ENCODE peak calls at places on chromosomes 3 and 15, in five cellular contexts. T is ascending aorta; D is effector memory CD4-positive, alpha-beta T cell; I is left lung; X is tibial artery. Z is an unnamed sample.

GRCh38 chr3:123660900-123661299 is 76.0 kb upstream of the HACD2 start:
- DNase-seq in T (peak; percentile 90), D (no peak), I (peak; percentile 91), X (peak; percentile 99), Z (no peak)

GRCh38 chr15:51672100-51672731 is 9.1 kb upstream of the SCG3 start:
- DNase-seq in T (no peak), D (no peak), I (no peak), X (peak; percentile 68), Z (no peak)

GRCh38 chr3:39291903-39292329 is 12.1 kb upstream of the CX3CR1 start:
- DNase-seq in T (no peak), D (peak; percentile 46), I (peak; percentile 57), X (peak; percentile 79), Z (peak; percentile 59)

GRCh38 chr15:35308802-35309201 is 223.7 kb upstream of the NANOGP8 start:
- DNase-seq in T (no peak), D (no peak), I (no peak), X (no peak), Z (no peak)

GRCh38 chr3:30581982-30582381 is 24.4 kb upstream of the TGFBR2 start:
- DNase-seq in T (no peak), D (no peak), I (no peak), X (no peak), Z (no peak)

GRCh38 chr3:177781686-177782161 is 584.4 kb upstream of the TBL1XR1 start:
- DNase-seq in T (no peak), D (no peak), I (no peak), X (peak; percentile 91), Z (no peak)

GRCh38 chr3:36546196-36546595 is 165.9 kb downstream of the STAC start:
- DNase-seq in T (no peak), D (no peak), I (no peak), X (no peak), Z (no peak)

GRCh38 chr3:69744507-69744906 is 5.2 kb downstream of the MITF start:
- DNase-seq in T (no peak), D (no peak), I (no peak), X (no peak), Z (no peak)

GRCh38 chr3:178840586-178840985 is 231.0 kb downstream of the ZMAT3 start:
- DNase-seq in T (no peak), D (no peak), I (no peak), X (no peak), Z (no peak)

GRCh38 chr3:158683216-158683975 is 10.9 kb upstream of the LXN start:
- DNase-seq in T (no peak), D (no peak), I (no peak), X (no peak), Z (no peak)

GRCh38 chr3:152443212-152444023 is 174.7 kb downstream of the MBNL1 start:
- DNase-seq in T (no peak), D (no peak), I (no peak), X (no peak), Z (no peak)

GRCh38 chr3:183428140-183429023 is at the start of gene MCF2L2:
- DNase-seq in T (no peak), D (peak; percentile 59), I (peak; percentile 58), X (peak; percentile 69), Z (peak; percentile 56)

GRCh38 chr3:120214161-120214560 is 70.9 kb downstream of the GPR156 start:
- DNase-seq in T (no peak), D (no peak), I (no peak), X (no peak), Z (no peak)

GRCh38 chr15:51380999-51381806 is 39.7 kb downstream of the GLDN start:
- DNase-seq in T (no peak), D (no peak), I (peak; percentile 52), X (peak; percentile 80), Z (no peak)

GRCh38 chr15:91982401-91982800 is 128.9 kb downstream of the SLCO3A1 start:
- DNase-seq in T (no peak), D (no peak), I (no peak), X (no peak), Z (no peak)

GRCh38 chr15:90058308-90058707 is 44.0 kb downstream of the IDH2 start:
- DNase-seq in T (no peak), D (no peak), I (no peak), X (no peak), Z (no peak)

GRCh38 chr15:76991741-76992645 is 2.9 kb upstream of the PSTPIP1 start:
- DNase-seq in T (no peak), D (no peak), I (peak; percentile 50), X (peak; percentile 64), Z (no peak)

GRCh38 chr3:28916713-28917499 is 364.0 kb upstream of the RBMS3 start:
- DNase-seq in T (no peak), D (no peak), I (peak; percentile 36), X (peak; percentile 83), Z (peak; percentile 23)

DNA sequence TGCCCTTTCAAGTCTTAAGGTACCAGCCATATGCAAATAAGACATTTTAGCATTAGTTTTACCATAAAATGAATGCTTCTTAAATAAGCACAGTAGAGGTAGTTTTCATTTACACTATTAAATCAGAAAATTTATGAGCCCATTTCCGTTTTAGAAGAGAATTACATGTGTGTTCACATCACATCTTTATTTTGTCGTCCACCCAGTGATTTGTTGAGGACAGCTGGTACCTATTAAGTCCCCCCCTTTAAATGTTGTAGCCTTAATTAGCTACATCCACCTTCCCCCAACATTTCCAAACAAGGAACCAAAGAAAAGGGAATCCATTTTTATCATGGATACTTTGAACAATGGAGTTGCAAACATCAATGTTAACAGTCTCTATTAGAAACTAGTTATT is 6.8 kb downstream of the IL17RD start:
- DNase-seq in T (no peak), D (no peak), I (no peak), X (no peak), Z (no peak)
- H3K27me3 ChIP-seq in T (no peaks in the 10 kb centered on the region), D (no peaks in the 10 kb centered on the region), I (peaks cover 69% of the 10 kb centered on the region), X (no peaks in the 10 kb centered on the region), Z (no peaks in the 10 kb centered on the region)

GRCh38 chr3:124833710-124834332 is 53.3 kb downstream of the ITGB5 start:
- DNase-seq in T (no peak), D (no peak), I (no peak), X (no peak), Z (no peak)
- H3K4me1 ChIP-seq in T (peaks cover 91% of the 10 kb centered on the region), D (no peaks in the 10 kb centered on the region), I (peaks cover 12% of the 10 kb centered on the region), X (peaks cover 98% of the 10 kb centered on the region), Z (peaks cover 9% of the 10 kb centered on the region)

GRCh38 chr3:13013994-13014754 is 59.1 kb downstream of the IQSEC1 start:
- DNase-seq in T (no peak), D (peak; percentile 34), I (peak; percentile 48), X (peak; percentile 37), Z (peak; percentile 42)
- H3K4me3 ChIP-seq in T (peak overlapping the region; percentile 37), D (peak overlapping the region; percentile 62), I (no peak overlapping the region), X (no peak overlapping the region), Z (peak overlapping the region; percentile 83)

DNA sequence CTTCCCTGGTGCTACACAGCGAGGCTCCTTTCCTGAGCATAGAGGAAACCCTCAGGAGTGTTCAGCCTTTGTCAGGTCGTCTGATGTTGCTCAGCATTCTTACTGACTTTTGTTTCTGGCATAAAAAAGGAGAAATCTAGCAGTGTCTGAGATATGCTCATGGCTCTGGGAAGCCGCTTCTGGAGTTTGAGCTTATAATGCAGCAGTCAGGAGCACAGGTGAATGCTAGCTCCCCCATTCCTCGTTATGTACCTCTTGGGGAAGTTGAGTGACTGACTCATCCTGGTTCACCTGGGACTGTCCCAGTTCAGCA is 49.2 kb upstream of the MYZAP start:
- DNase-seq in T (no peak), D (no peak), I (no peak), X (no peak), Z (no peak)
- H3K27me3 ChIP-seq in T (no peaks in the 10 kb centered on the region), D (no peaks in the 10 kb centered on the region), I (no peaks in the 10 kb centered on the region), X (no peaks in the 10 kb centered on the region), Z (no peaks in the 10 kb centered on the region)

DNA sequence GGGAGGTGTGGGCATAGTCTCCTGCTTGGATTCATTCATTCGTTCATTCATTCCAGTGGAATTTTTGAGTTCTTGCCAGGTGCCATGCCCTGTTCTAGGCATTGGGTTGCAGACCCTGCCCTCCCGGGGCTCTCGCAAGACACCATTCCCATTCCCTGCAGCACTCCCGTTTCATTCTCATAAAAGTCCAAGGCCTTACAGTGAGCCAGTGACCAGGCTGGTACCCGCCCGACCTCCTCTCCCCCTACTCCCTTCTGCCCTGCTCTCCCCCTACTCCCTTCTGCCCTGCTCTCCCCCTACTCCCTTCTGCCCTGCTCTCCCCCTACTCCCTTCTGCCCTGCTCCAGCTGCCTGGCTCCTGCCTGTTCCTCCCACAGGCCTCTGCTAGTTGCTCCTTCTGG is 41.9 kb downstream of the AMOTL2 start:
- DNase-seq in T (no peak), D (no peak), I (peak; percentile 20), X (peak; percentile 57), Z (no peak)
- H3K4me1 ChIP-seq in T (peaks cover 81% of the 10 kb centered on the region), D (no peaks in the 10 kb centered on the region), I (peaks cover 42% of the 10 kb centered on the region), X (peaks cover 97% of the 10 kb centered on the region), Z (no peaks in the 10 kb centered on the region)

GRCh38 chr15:40796508-40796907 is 10.4 kb upstream of the ZFYVE19 start:
- DNase-seq in T (no peak), D (no peak), I (peak; percentile 0), X (no peak), Z (no peak)
- H3K4me3 ChIP-seq in T (no peak overlapping the region), D (no peak overlapping the region), I (no peak overlapping the region), X (no peak overlapping the region), Z (no peak overlapping the region)

GRCh38 chr3:53999725-54000124 is 108.1 kb upstream of the SELENOK start:
- DNase-seq in T (no peak), D (no peak), I (no peak), X (no peak), Z (no peak)

GRCh38 chr3:53998980-53999379 is 107.3 kb upstream of the SELENOK start:
- DNase-seq in T (no peak), D (no peak), I (no peak), X (no peak), Z (no peak)

GRCh38 chr3:53994986-53995385 is 103.3 kb upstream of the SELENOK start:
- DNase-seq in T (no peak), D (no peak), I (no peak), X (no peak), Z (no peak)

DNA sequence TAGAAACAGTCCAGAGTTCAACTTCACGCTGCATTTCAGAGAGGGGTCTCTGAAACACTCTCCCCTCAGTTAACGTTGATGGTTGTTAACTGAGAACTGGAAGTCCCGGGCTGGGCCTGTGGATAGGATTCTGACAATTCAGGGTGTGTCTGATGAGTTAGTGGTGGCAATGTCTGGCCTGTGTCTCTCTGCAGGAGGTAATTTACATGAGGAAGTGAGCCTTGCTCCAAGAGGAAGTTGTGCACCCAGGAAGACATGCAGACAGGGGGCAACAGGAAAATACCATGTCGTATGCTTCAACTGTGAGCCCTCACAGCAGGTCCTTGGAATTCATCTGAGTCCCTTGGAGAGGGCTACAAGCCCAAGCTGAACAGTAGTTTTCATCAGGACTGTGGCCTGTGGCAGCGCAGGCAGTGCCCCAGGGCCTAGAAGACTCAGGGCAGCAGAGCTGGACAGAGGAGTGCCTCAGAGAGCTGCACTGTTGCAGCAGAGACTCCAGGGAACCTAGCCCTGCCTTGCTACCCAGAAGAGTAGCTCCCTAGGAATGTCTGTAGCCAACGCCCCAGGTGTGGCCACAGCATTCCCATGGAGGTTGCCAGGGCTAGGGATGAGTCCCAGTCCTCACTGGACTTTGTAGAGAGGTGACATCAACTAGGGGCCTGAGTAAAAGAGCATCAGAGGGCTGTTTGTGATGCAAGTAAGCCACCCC is 104.6 kb upstream of the SELENOK start:
- DNase-seq in T (no peak), D (no peak), I (no peak), X (no peak), Z (no peak)
- H3K27me3 ChIP-seq in T (no peaks in the 10 kb centered on the region), D (no peaks in the 10 kb centered on the region), I (no peaks in the 10 kb centered on the region), X (no peaks in the 10 kb centered on the region), Z (no peaks in the 10 kb centered on the region)

DNA sequence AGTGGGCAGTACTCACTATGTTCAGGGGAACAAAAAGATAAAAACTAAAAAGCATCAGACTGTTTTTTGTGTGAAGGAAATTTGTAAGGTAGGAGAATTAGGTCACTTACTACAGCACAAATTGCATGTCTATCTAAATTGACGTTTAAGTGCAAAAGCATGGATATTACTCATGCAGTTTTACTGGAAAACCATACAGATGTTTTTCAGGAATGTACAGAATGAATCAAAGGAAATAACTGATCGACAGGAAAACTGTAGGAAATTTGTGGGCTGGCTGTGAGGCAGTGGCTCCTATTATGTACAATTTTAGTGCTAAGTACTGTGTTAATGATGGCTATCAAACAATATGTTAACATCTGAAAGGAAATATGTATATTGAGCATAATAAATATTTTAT is 6.8 kb downstream of the NUDT16 start:
- DNase-seq in T (no peak), D (no peak), I (no peak), X (no peak), Z (no peak)
- H3K4me1 ChIP-seq in T (peaks cover 6% of the 10 kb centered on the region), D (peaks cover 6% of the 10 kb centered on the region), I (peaks cover 4% of the 10 kb centered on the region), X (no peaks in the 10 kb centered on the region), Z (no peaks in the 10 kb centered on the region)